ENCODE peak calls at places on chromosomes 11 and 22, in seven cellular contexts. J, I, M, X, S, F and N are unnamed samples.

GRCh38 chr11:33402066-33402465 is 144.9 kb downstream of the HIPK3 start:
- DNase-seq in J (no peak), S (no peak), I (no peak), F (no peak), M (no peak), X (no peak), N (no peak)

GRCh38 chr11:71188886-71189767 is 63.2 kb downstream of the SHANK2 start:
- DNase-seq in S (peak), X (no peak), I (no peak), J (no peak), M (no peak), F (no peak), N (peak)

GRCh38 chr11:110763249-110764011 is 51.2 kb upstream of the ARHGAP20 start:
- DNase-seq in X (no peak), S (no peak), J (no peak), I (no peak), M (peak), F (peak), N (no peak)

GRCh38 chr11:72668645-72669347 is 5.4 kb downstream of the PDE2A start:
- DNase-seq in S (no peak), X (no peak), I (peak), F (no peak), M (no peak), J (no peak), N (no peak)

GRCh38 chr11:13963169-13963948 is 836 bp downstream of the SPON1 start:
- DNase-seq in J (no peak), S (no peak), M (no peak), I (peak), F (no peak), X (no peak), N (no peak)

GRCh38 chr11:42034821-42035220 is 575.4 kb upstream of the LRRC4C start:
- DNase-seq in J (no peak), S (no peak), I (no peak), M (no peak), X (no peak), F (no peak), N (no peak)

GRCh38 chr11:204587-205109 is 2.6 kb downstream of the BET1L start:
- DNase-seq in S (no peak), M (no peak), X (no peak), I (no peak), F (no peak), J (no peak), N (no peak)

GRCh38 chr22:23898006-23898974 is 4.1 kb downstream of the MIF start:
- DNase-seq in I (no peak), F (no peak), J (no peak), M (no peak), S (no peak), X (no peak), N (no peak)